ENCODE peak calls at places on chromosome 3, in four cellular contexts. A, Y, B and L are unnamed samples.

GRCh38 chr3:21049368-21050062 is 701.5 kb downstream of the ZNF385D start:
- DNase-seq in A (no peak), Y (no peak), B (no peak), L (no peak)

GRCh38 chr3:82080261-82080660 is 318.8 kb upstream of the GBE1 start:
- DNase-seq in A (no peak), Y (no peak), B (no peak), L (no peak)

GRCh38 chr3:50270422-50270831 is 1.5 kb downstream of the SEMA3B start:
- DNase-seq in A (no peak), Y (no peak), B (no peak), L (no peak)

GRCh38 chr3:57756528-57757401 is 656 bp downstream of the SLMAP start:
- DNase-seq in A (no peak), Y (peak; percentile 43), B (peak; percentile 40), L (no peak)

GRCh38 chr3:197019535-197019934 is 10.1 kb downstream of the MELTF start:
- DNase-seq in A (no peak), Y (no peak), B (no peak), L (no peak)

GRCh38 chr3:123028233-123028828 is 768 bp upstream of the SEMA5B start:
- DNase-seq in A (peak; percentile 43), Y (peak; percentile 60), B (peak; percentile 13), L (peak; percentile 29)

GRCh38 chr3:135736740-135737139 is 228.8 kb upstream of the PPP2R3A start:
- DNase-seq in A (peak; percentile 28), Y (no peak), B (peak; percentile 21), L (peak; percentile 5)

GRCh38 chr3:95343767-95344166 is 1280.9 kb downstream of the NSUN3 start:
- DNase-seq in A (no peak), Y (no peak), B (no peak), L (no peak)

GRCh38 chr3:174598885-174599439 is 260.2 kb upstream of the NAALADL2 start:
- DNase-seq in A (no peak), Y (no peak), B (no peak), L (no peak)

GRCh38 chr3:187130346-187131066 is 8.8 kb downstream of the RPL39L start:
- DNase-seq in A (no peak), Y (peak; percentile 70), B (no peak), L (peak; percentile 12)

GRCh38 chr3:157251685-157252084 is 91.7 kb upstream of the CCNL1 start:
- DNase-seq in A (no peak), Y (no peak), B (no peak), L (no peak)
- TF ChIP-seq CTCF in A (no peak), Y (no peak), B (no peak), L (no peak)

DNA sequence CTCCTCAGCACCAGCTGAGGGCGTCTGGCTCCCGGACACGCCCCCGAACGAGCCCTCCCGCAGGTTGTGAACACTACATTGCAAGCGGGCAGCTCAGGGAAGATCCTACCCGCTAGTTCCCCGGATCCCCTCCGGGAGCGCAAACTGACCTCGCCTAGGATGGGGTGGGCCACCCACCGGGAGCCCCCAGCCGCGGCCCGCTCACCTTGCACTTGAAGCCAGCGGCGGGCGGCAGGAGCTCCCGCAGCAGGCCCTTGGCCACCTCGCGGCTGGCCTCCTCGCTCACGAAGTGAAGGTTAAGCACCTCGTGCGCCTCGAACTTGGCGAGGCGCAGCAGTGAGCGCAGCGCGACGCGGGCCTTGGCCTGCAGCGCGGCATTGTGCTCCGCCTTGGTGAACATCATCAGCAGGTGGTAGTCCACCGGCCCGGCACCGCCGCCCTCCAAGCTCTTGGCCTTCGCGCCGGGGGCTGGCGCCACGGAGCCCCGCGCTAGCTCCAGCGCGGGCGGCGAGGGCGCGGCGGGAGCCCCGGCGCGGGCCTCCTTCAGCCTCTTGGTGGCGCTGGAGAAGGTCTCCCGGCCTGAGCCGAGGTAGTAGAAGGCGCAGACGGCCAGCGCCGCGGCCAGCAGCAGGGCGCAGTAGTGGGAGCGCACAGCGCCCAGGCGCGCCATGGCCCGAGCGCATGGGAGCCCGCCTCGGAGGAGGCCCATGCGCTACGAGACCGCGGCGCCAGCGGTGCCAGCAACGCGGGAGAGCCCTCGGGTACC is 426 bp downstream of the XXYLT1 start:
- DNase-seq in A (peak; percentile 26), Y (no peak), B (peak; percentile 45), L (no peak)
- TF ChIP-seq CTCF in A (no peak), Y (peak; percentile 63), B (peak; percentile 61), L (peak; percentile 23)

GRCh38 chr3:77072232-77072631 is 32.3 kb downstream of the ROBO2 start:
- DNase-seq in A (no peak), Y (no peak), B (no peak), L (no peak)
- TF ChIP-seq CTCF in A (no peak), Y (no peak), B (no peak), L (no peak)

GRCh38 chr3:68889328-68889727 is 43.0 kb downstream of the TAFA4 start:
- DNase-seq in A (no peak), Y (no peak), B (no peak), L (no peak)

GRCh38 chr3:68892297-68892696 is 40.0 kb downstream of the TAFA4 start:
- DNase-seq in A (no peak), Y (no peak), B (no peak), L (no peak)

GRCh38 chr3:68893600-68894239 is 38.6 kb downstream of the TAFA4 start:
- DNase-seq in A (no peak), Y (peak; percentile 47), B (peak; percentile 18), L (peak; percentile 12)
- TF ChIP-seq CTCF in A (peak; percentile 33), Y (peak; percentile 77), B (peak; percentile 42), L (peak; percentile 16)

DNA sequence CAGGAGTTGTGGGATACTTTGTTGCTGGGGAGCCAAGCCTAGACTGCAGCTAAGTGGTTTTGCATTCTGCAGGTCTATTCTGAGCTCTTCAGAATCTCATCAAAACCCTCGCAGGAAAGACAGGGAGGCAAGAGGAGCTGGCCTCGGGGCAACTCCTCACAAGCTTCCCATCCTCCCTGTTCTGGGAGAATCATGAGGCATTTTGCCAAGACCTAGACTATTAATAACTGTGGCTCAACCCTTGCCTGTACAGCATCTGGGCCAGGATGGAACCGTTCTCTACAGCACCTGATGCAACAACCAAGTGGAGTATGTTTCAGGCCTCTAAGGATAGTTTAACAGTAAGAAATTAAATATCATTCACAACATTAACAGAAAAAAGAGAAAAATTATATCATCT is 20.2 kb upstream of the SLC6A20 start:
- DNase-seq in A (no peak), Y (no peak), B (no peak), L (no peak)
- TF ChIP-seq CTCF in A (no peak), Y (no peak), B (no peak), L (no peak)

GRCh38 chr3:42600958-42601675 is 631 bp downstream of the NKTR start:
- DNase-seq in A (no peak), Y (no peak), B (peak; percentile 16), L (peak; percentile 16)
- TF ChIP-seq CTCF in A (no peak), Y (no peak), B (no peak), L (no peak)

DNA sequence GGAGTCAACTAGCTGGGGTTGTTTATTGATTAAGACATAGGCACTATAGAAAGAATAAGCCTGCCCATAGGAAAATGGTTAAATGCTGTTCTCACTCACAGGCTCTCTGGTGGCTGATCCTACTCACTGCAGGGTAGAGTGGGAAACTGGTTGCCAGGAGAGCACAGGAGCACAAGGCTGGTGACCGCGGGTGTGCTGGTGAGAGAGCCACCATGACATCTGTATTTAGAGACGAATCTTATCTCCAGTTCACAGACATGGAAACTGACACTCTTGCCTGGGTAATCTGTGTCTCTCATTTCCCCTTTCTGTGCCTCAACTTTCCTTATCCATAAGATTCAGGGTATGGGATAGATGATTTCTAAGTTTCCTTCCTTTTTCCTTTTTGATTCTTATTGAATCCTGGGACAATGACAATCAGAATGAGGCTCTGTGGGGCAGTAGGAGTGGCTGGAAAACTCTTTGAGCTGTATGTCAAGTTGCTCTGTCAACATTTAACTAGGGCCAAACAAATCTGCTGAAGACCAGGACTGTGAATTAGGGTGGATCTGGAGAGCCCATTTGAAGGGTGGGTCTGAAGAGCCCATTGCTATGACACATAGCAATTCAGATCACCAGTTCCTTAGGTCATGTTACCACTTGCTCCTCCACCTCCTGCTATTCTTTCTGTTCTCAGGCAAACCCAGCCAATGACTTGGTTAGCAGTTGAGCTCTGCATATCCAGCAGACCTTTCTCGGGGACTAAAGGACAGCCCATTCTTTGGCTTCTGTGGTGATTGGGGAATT is 286.1 kb upstream of the TBL1XR1 start:
- DNase-seq in A (peak; percentile 31), Y (no peak), B (peak; percentile 23), L (no peak)
- TF ChIP-seq CTCF in A (no peak), Y (no peak), B (peak; percentile 31), L (peak; percentile 13)

DNA sequence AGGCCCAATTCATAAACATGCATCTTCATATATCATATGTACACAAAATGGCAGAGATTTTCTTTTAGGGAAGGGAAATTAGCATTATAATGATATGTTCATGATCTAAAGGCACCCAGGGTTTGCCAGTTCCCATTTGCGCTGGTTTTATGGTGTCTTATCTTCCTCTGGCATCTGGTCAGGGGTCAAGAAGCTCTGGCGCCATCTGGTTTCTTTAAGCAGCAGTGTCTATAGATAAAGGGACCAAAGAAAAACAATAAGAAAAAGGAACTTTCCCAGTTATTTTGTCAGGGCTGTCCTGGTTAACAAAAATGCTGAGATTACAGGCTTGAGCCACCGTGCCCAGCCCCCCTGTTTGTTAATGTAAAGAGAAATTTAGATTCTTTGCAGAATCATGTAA is 3.3 kb upstream of the DCP1A start:
- DNase-seq in A (peak; percentile 18), Y (no peak), B (peak; percentile 14), L (no peak)
- TF ChIP-seq CTCF in A (peak; percentile 63), Y (no peak), B (peak; percentile 19), L (peak; percentile 31)